ENCODE peak calls at places on chromosomes 4 and X, in nine cellular contexts. P is HTR-8/SVneo; H is Jurkat, Clone E6-1; G is naive thymus-derived CD4-positive, alpha-beta T cell; Q is endodermal cell; O is neural crest cell; A is natural killer cell treated with Interleukin-12 subunit alpha and Interleukin-12 subunit beta and Interleukin-15 and Interleukin-18, amount 100 ng/mL, for 72 hours; C is HEK293T; J is dermis blood vessel endothelial cell. U is an unnamed sample.
A peak's percentile ranks its signal among the peaks of the same experiment; 100 is the strongest.

GRCh38 chr4:16758206-16758605 is 140.2 kb downstream of the LDB2 start:
- DNase-seq in P (no peak), H (no peak), G (no peak), Q (no peak), O (no peak), A (no peak), C (no peak), J (no peak), U (no peak)

GRCh38 chr4:135281230-135281629 is 1079.6 kb upstream of the PABPC4L start:
- DNase-seq in P (no peak), H (no peak), G (no peak), Q (no peak), O (no peak), A (no peak), C (no peak), J (no peak), U (no peak)

GRCh38 chr4:120709986-120710385 is 212.5 kb downstream of the PRDM5 start:
- DNase-seq in P (no peak), H (no peak), G (no peak), Q (no peak), O (no peak), A (no peak), C (no peak), J (no peak), U (no peak)

GRCh38 chr4:173214661-173215060 is 46.0 kb downstream of the GALNT7 start:
- DNase-seq in P (no peak), H (no peak), G (no peak), Q (no peak), O (no peak), A (no peak), C (no peak), J (no peak), U (no peak)

GRCh38 chr4:186765138-186765537 is 41.5 kb upstream of the FAT1 start:
- DNase-seq in P (no peak), H (no peak), G (no peak), Q (peak; percentile 66), O (no peak), A (no peak), C (peak; percentile 10), J (no peak), U (no peak)

GRCh38 chr4:82833696-82834313 is 35.2 kb upstream of the SCD5 start:
- DNase-seq in P (peak; percentile 27), H (no peak), G (no peak), Q (no peak), O (no peak), A (no peak), C (peak; percentile 41), J (peak; percentile 79), U (no peak)

GRCh38 chrX:46649421-46650260 is 76.1 kb downstream of the CHST7 start:
- DNase-seq in P (no peak), H (peak; percentile 7), G (no peak), Q (peak; percentile 70), O (no peak), A (no peak), C (no peak), J (peak; percentile 68), U (no peak)

GRCh38 chrX:109719262-109719661 is 13.8 kb downstream of the ACSL4 start:
- DNase-seq in P (no peak), H (no peak), G (no peak), Q (no peak), O (no peak), A (no peak), C (no peak), J (no peak), U (no peak)

GRCh38 chrX:119871245-119871598 is 311 bp downstream of the RNF113A start:
- DNase-seq in P (no peak), H (no peak), G (no peak), Q (no peak), O (no peak), A (no peak), C (no peak), J (peak; percentile 35), U (no peak)

GRCh38 chr4:121789470-121789869 is 11.7 kb upstream of the EXOSC9 start:
- DNase-seq in P (no peak), H (no peak), G (no peak), Q (no peak), O (no peak), A (no peak), C (no peak), J (no peak), U (no peak)

GRCh38 chr4:107719211-107719926 is 665 bp downstream of the PAPSS1 start:
- DNase-seq in P (no peak), H (peak; percentile 36), G (peak; percentile 4), Q (peak; percentile 86), O (no peak), A (no peak), C (no peak), J (peak; percentile 39), U (no peak)

GRCh38 chrX:40150503-40150902 is 52.7 kb upstream of the BCOR start:
- DNase-seq in P (no peak), H (peak; percentile 74), G (no peak), Q (peak; percentile 65), O (no peak), A (no peak), C (no peak), J (no peak), U (no peak)

GRCh38 chrX:30364229-30364628 is 55.0 kb upstream of the NR0B1 start:
- DNase-seq in P (no peak), H (no peak), G (no peak), Q (no peak), O (no peak), A (no peak), C (no peak), J (no peak), U (no peak)

GRCh38 chrX:2497961-2498780 is 2.6 kb downstream of the DHRSX start:
- DNase-seq in P (no peak), H (no peak), G (no peak), Q (no peak), O (no peak), A (no peak), C (no peak), J (peak; percentile 35), U (no peak)

GRCh38 chr4:127268367-127268766 is 364.4 kb upstream of the INTU start:
- DNase-seq in P (no peak), H (no peak), G (no peak), Q (no peak), O (no peak), A (no peak), C (no peak), J (no peak), U (no peak)

GRCh38 chr4:24806206-24806990 is 11.0 kb downstream of the SOD3 start:
- DNase-seq in P (no peak), H (no peak), G (no peak), Q (no peak), O (no peak), A (no peak), C (no peak), J (no peak), U (no peak)

GRCh38 chrX:152861116-152861515 is 30.3 kb downstream of the NSDHL start:
- DNase-seq in P (no peak), H (no peak), G (no peak), Q (no peak), O (no peak), A (no peak), C (no peak), J (no peak), U (no peak)

GRCh38 chr4:14641871-14642270 is 360.4 kb upstream of the CPEB2 start:
- DNase-seq in P (no peak), H (no peak), G (no peak), Q (no peak), O (no peak), A (no peak), C (no peak), J (no peak), U (no peak)

GRCh38 chr4:22906046-22906445 is 213.3 kb downstream of the GBA3 start:
- DNase-seq in P (no peak), H (no peak), G (no peak), Q (no peak), O (no peak), A (no peak), C (no peak), J (no peak), U (no peak)

GRCh38 chrX:20455001-20455400 is 188.3 kb upstream of the RPS6KA3 start:
- DNase-seq in P (no peak), H (no peak), G (no peak), Q (no peak), O (no peak), A (no peak), C (no peak), J (no peak), U (no peak)

GRCh38 chrX:124344246-124344645 is 2.1 kb upstream of the SH2D1A start:
- DNase-seq in P (no peak), H (no peak), G (no peak), Q (no peak), O (no peak), A (no peak), C (no peak), J (no peak), U (no peak)

GRCh38 chr4:74056858-74057562 is 18.5 kb upstream of the CXCL3 start:
- DNase-seq in P (peak; percentile 17), H (no peak), G (no peak), Q (no peak), O (no peak), A (no peak), C (no peak), J (no peak), U (no peak)

GRCh38 chr4:47330856-47331255 is 132.6 kb downstream of the COMMD8 start:
- DNase-seq in P (no peak), H (no peak), G (no peak), Q (no peak), O (no peak), A (no peak), C (no peak), J (no peak), U (no peak)

GRCh38 chrX:47483310-47484268 is 567 bp upstream of the ZNF41 start:
- DNase-seq in P (no peak), H (no peak), G (peak; percentile 1), Q (peak; percentile 53), O (peak; percentile 12), A (no peak), C (no peak), J (peak; percentile 83), U (no peak)

GRCh38 chrX:3360881-3361280 is 14.4 kb upstream of the MXRA5 start:
- DNase-seq in P (no peak), H (no peak), G (no peak), Q (no peak), O (no peak), A (no peak), C (no peak), J (no peak), U (no peak)

GRCh38 chrX:87517571-87518141 is at the start of gene KLHL4:
- DNase-seq in P (no peak), H (peak; percentile 2), G (no peak), Q (peak; percentile 89), O (peak; percentile 26), A (no peak), C (no peak), J (peak; percentile 91), U (no peak)

GRCh38 chr4:173443121-173443520 is 44.2 kb upstream of the SCRG1 start:
- DNase-seq in P (no peak), H (no peak), G (no peak), Q (no peak), O (no peak), A (no peak), C (no peak), J (no peak), U (no peak)

GRCh38 chrX:109374276-109374960 is 107.5 kb downstream of the GUCY2F start:
- DNase-seq in P (no peak), H (no peak), G (no peak), Q (peak; percentile 47), O (no peak), A (no peak), C (no peak), J (peak; percentile 58), U (no peak)

U was measured in mesothelial cell of epicardium.